ENCODE peak calls at places on chromosomes 4 and X, in four cellular contexts. L, Z, Q and N are unnamed samples.

GRCh38 chr4:152501846-152502536 is 33.9 kb downstream of the FBXW7 start:
- DNase-seq in Z (no peak), Q (no peak), L (no peak), N (no peak)

GRCh38 chr4:57424231-57424897 is 314.2 kb upstream of the IGFBP7 start:
- DNase-seq in L (peak), Z (no peak), Q (no peak), N (no peak)

GRCh38 chr4:164116286-164116685 is 621.8 kb downstream of the TMA16 start:
- DNase-seq in L (no peak), Z (no peak), Q (no peak), N (no peak)

GRCh38 chrX:152819732-152820131 is 10.8 kb downstream of the CETN2 start:
- DNase-seq in L (no peak), Q (no peak), Z (no peak), N (no peak)

GRCh38 chr4:23039813-23040212 is 347.1 kb downstream of the GBA3 start:
- DNase-seq in L (no peak), Z (no peak), Q (no peak), N (no peak)

GRCh38 chr4:24703298-24703697 is 92.1 kb upstream of the SOD3 start:
- DNase-seq in Q (no peak), L (no peak), Z (no peak), N (no peak)

GRCh38 chr4:79964715-79965345 is 108.2 kb downstream of the ANTXR2 start:
- DNase-seq in Q (no peak), Z (no peak), L (no peak), N (peak)

GRCh38 chr4:85474818-85475630 is at the start of gene ARHGAP24:
- DNase-seq in L (peak), Q (no peak), Z (peak), N (peak)

GRCh38 chr4:82948647-82949204 is 48.2 kb downstream of the THAP9 start:
- DNase-seq in Z (no peak), Q (no peak), L (no peak), N (peak)